ENCODE peak calls at places on chromosomes 16 and 17, in eight cellular contexts. One of them, this sample, is unnamed.

GRCh38 chr16:86566601-86566965 is at the start of gene FOXC2:
- DNase-seq in neural progenitor cell: peak; percentile 95
- DNase-seq in MM.1S: no peak
- DNase-seq in PC-3: no peak
- DNase-seq in GM23338: peak; percentile 99
- DNase-seq in HCT116: no peak
- DNase-seq in SK-N-SH: peak; percentile 75
- DNase-seq in hepatocyte: peak; percentile 91
- DNase-seq in this sample: no peak

GRCh38 chr17:56808503-56808902 is 25.2 kb downstream of the C17orf67 start:
- DNase-seq in neural progenitor cell: no peak
- DNase-seq in MM.1S: no peak
- DNase-seq in PC-3: no peak
- DNase-seq in GM23338: no peak
- DNase-seq in HCT116: no peak
- DNase-seq in SK-N-SH: no peak
- DNase-seq in hepatocyte: no peak
- DNase-seq in this sample: no peak

GRCh38 chr16:58348986-58349385 is 43.3 kb upstream of the GINS3 start:
- DNase-seq in neural progenitor cell: no peak
- DNase-seq in MM.1S: no peak
- DNase-seq in PC-3: no peak
- DNase-seq in GM23338: no peak
- DNase-seq in HCT116: no peak
- DNase-seq in SK-N-SH: peak; percentile 46
- DNase-seq in hepatocyte: no peak
- DNase-seq in this sample: peak; percentile 33

GRCh38 chr16:16042076-16042475 is 92.7 kb downstream of the ABCC1 start:
- DNase-seq in neural progenitor cell: no peak
- DNase-seq in MM.1S: no peak
- DNase-seq in PC-3: no peak
- DNase-seq in GM23338: no peak
- DNase-seq in HCT116: no peak
- DNase-seq in SK-N-SH: peak; percentile 71
- DNase-seq in hepatocyte: peak; percentile 73
- DNase-seq in this sample: no peak

GRCh38 chr17:81398855-81399451 is 3.7 kb downstream of the BAHCC1 start:
- DNase-seq in neural progenitor cell: peak; percentile 55
- DNase-seq in MM.1S: no peak
- DNase-seq in PC-3: peak; percentile 33
- DNase-seq in GM23338: no peak
- DNase-seq in HCT116: no peak
- DNase-seq in SK-N-SH: no peak
- DNase-seq in hepatocyte: no peak
- DNase-seq in this sample: no peak

GRCh38 chr16:35734728-35735402 is 2275.5 kb downstream of the TP53TG3F start:
- DNase-seq in neural progenitor cell: no peak
- DNase-seq in MM.1S: no peak
- DNase-seq in PC-3: no peak
- DNase-seq in GM23338: no peak
- DNase-seq in HCT116: no peak
- DNase-seq in SK-N-SH: no peak
- DNase-seq in hepatocyte: no peak
- DNase-seq in this sample: no peak

GRCh38 chr17:15440347-15440746 is 27.1 kb downstream of the CDRT4 start:
- DNase-seq in neural progenitor cell: no peak
- DNase-seq in MM.1S: no peak
- DNase-seq in PC-3: no peak
- DNase-seq in GM23338: no peak
- DNase-seq in HCT116: no peak
- DNase-seq in SK-N-SH: no peak
- DNase-seq in hepatocyte: no peak
- DNase-seq in this sample: no peak

GRCh38 chr17:17041018-17041521 is 1.2 kb upstream of the MPRIP start:
- DNase-seq in neural progenitor cell: no peak
- DNase-seq in MM.1S: no peak
- DNase-seq in PC-3: peak; percentile 82
- DNase-seq in GM23338: no peak
- DNase-seq in HCT116: no peak
- DNase-seq in SK-N-SH: no peak
- DNase-seq in hepatocyte: peak; percentile 66
- DNase-seq in this sample: no peak

GRCh38 chr17:78366109-78366848 is 6.4 kb upstream of the SOCS3 start:
- DNase-seq in neural progenitor cell: no peak
- DNase-seq in MM.1S: no peak
- DNase-seq in PC-3: no peak
- DNase-seq in GM23338: peak; percentile 48
- DNase-seq in HCT116: no peak
- DNase-seq in SK-N-SH: no peak
- DNase-seq in hepatocyte: no peak
- DNase-seq in this sample: no peak

GRCh38 chr17:44969144-44969780 is 1.2 kb upstream of the C1QL1 start:
- DNase-seq in neural progenitor cell: peak; percentile 73
- DNase-seq in MM.1S: no peak
- DNase-seq in PC-3: no peak
- DNase-seq in GM23338: peak; percentile 65
- DNase-seq in HCT116: no peak
- DNase-seq in SK-N-SH: peak; percentile 19
- DNase-seq in hepatocyte: no peak
- DNase-seq in this sample: no peak

GRCh38 chr17:30203471-30203981 is 32.0 kb downstream of the SLC6A4 start:
- DNase-seq in neural progenitor cell: no peak
- DNase-seq in MM.1S: no peak
- DNase-seq in PC-3: no peak
- DNase-seq in GM23338: peak; percentile 68
- DNase-seq in HCT116: no peak
- DNase-seq in SK-N-SH: peak; percentile 1
- DNase-seq in hepatocyte: no peak
- DNase-seq in this sample: no peak

GRCh38 chr17:38892083-38892482 is 22.2 kb downstream of the LASP1 start:
- DNase-seq in neural progenitor cell: no peak
- DNase-seq in MM.1S: no peak
- DNase-seq in PC-3: no peak
- DNase-seq in GM23338: no peak
- DNase-seq in HCT116: no peak
- DNase-seq in SK-N-SH: no peak
- DNase-seq in hepatocyte: no peak
- DNase-seq in this sample: no peak

GRCh38 chr16:14658063-14658462 is 25.3 kb downstream of the BFAR start:
- DNase-seq in neural progenitor cell: no peak
- DNase-seq in MM.1S: peak; percentile 66
- DNase-seq in PC-3: no peak
- DNase-seq in GM23338: no peak
- DNase-seq in HCT116: no peak
- DNase-seq in SK-N-SH: no peak
- DNase-seq in hepatocyte: no peak
- DNase-seq in this sample: peak; percentile 63

GRCh38 chr16:50445603-50446250 is 76.9 kb upstream of the BRD7 start:
- DNase-seq in neural progenitor cell: no peak
- DNase-seq in MM.1S: no peak
- DNase-seq in PC-3: no peak
- DNase-seq in GM23338: peak; percentile 27
- DNase-seq in HCT116: no peak
- DNase-seq in SK-N-SH: no peak
- DNase-seq in hepatocyte: no peak
- DNase-seq in this sample: no peak

GRCh38 chr17:81917565-81918332 is at the start of gene SIRT7:
- DNase-seq in neural progenitor cell: peak; percentile 93
- DNase-seq in MM.1S: peak; percentile 83
- DNase-seq in PC-3: peak; percentile 89
- DNase-seq in GM23338: peak; percentile 87
- DNase-seq in HCT116: peak; percentile 39
- DNase-seq in SK-N-SH: peak; percentile 100
- DNase-seq in hepatocyte: peak; percentile 91
- DNase-seq in this sample: peak; percentile 94

GRCh38 chr17:18246880-18247612 is 11.5 kb downstream of the FLII start:
- DNase-seq in neural progenitor cell: peak; percentile 85
- DNase-seq in MM.1S: no peak
- DNase-seq in PC-3: peak; percentile 62
- DNase-seq in GM23338: peak; percentile 97
- DNase-seq in HCT116: no peak
- DNase-seq in SK-N-SH: peak; percentile 87
- DNase-seq in hepatocyte: peak; percentile 68
- DNase-seq in this sample: peak; percentile 56

GRCh38 chr17:81909966-81910839 is 996 bp downstream of the PCYT2 start:
- DNase-seq in neural progenitor cell: peak; percentile 48
- DNase-seq in MM.1S: no peak
- DNase-seq in PC-3: no peak
- DNase-seq in GM23338: peak; percentile 40
- DNase-seq in HCT116: no peak
- DNase-seq in SK-N-SH: peak; percentile 66
- DNase-seq in hepatocyte: peak; percentile 74
- DNase-seq in this sample: peak; percentile 34

GRCh38 chr16:29745126-29745852 is 501 bp downstream of the C16orf54 start:
- DNase-seq in neural progenitor cell: no peak
- DNase-seq in MM.1S: peak; percentile 45
- DNase-seq in PC-3: no peak
- DNase-seq in GM23338: peak; percentile 35
- DNase-seq in HCT116: no peak
- DNase-seq in SK-N-SH: no peak
- DNase-seq in hepatocyte: no peak
- DNase-seq in this sample: no peak

GRCh38 chr17:4782652-4783051 is 3.5 kb downstream of the VMO1 start:
- DNase-seq in neural progenitor cell: no peak
- DNase-seq in MM.1S: no peak
- DNase-seq in PC-3: no peak
- DNase-seq in GM23338: peak; percentile 54
- DNase-seq in HCT116: no peak
- DNase-seq in SK-N-SH: peak; percentile 64
- DNase-seq in hepatocyte: no peak
- DNase-seq in this sample: no peak

GRCh38 chr16:19833176-19833575 is 51.5 kb downstream of the GPRC5B start:
- DNase-seq in neural progenitor cell: no peak
- DNase-seq in MM.1S: no peak
- DNase-seq in PC-3: no peak
- DNase-seq in GM23338: no peak
- DNase-seq in HCT116: no peak
- DNase-seq in SK-N-SH: no peak
- DNase-seq in hepatocyte: no peak
- DNase-seq in this sample: no peak
- TF ChIP-seq EZH2phosphoT487 in neural progenitor cell: no peak
- TF ChIP-seq EZH2phosphoT487 in MM.1S: no peak
- TF ChIP-seq EZH2phosphoT487 in PC-3: no peak
- TF ChIP-seq EZH2phosphoT487 in GM23338: no peak
- TF ChIP-seq EZH2phosphoT487 in HCT116: no peak
- TF ChIP-seq EZH2phosphoT487 in SK-N-SH: no peak
- TF ChIP-seq EZH2phosphoT487 in hepatocyte: no peak
- TF ChIP-seq EZH2phosphoT487 in this sample: no peak

GRCh38 chr17:36768355-36768754 is 167.0 kb downstream of the MRM1 start:
- DNase-seq in neural progenitor cell: no peak
- DNase-seq in MM.1S: no peak
- DNase-seq in PC-3: no peak
- DNase-seq in GM23338: peak; percentile 68
- DNase-seq in HCT116: no peak
- DNase-seq in SK-N-SH: no peak
- DNase-seq in hepatocyte: no peak
- DNase-seq in this sample: no peak
- TF ChIP-seq CTCF in neural progenitor cell: no peak
- TF ChIP-seq CTCF in MM.1S: no peak
- TF ChIP-seq CTCF in PC-3: no peak
- TF ChIP-seq CTCF in GM23338: peak; percentile 55
- TF ChIP-seq CTCF in HCT116: peak; percentile 15
- TF ChIP-seq CTCF in SK-N-SH: peak; percentile 16
- TF ChIP-seq CTCF in hepatocyte: no peak
- TF ChIP-seq CTCF in this sample: no peak

GRCh38 chr16:17432902-17433576 is 37.7 kb downstream of the XYLT1 start:
- DNase-seq in neural progenitor cell: no peak
- DNase-seq in MM.1S: no peak
- DNase-seq in PC-3: no peak
- DNase-seq in GM23338: no peak
- DNase-seq in HCT116: no peak
- DNase-seq in SK-N-SH: no peak
- DNase-seq in hepatocyte: no peak
- DNase-seq in this sample: no peak
- TF ChIP-seq EZH2phosphoT487 in neural progenitor cell: no peak
- TF ChIP-seq EZH2phosphoT487 in MM.1S: no peak
- TF ChIP-seq EZH2phosphoT487 in PC-3: no peak
- TF ChIP-seq EZH2phosphoT487 in GM23338: no peak
- TF ChIP-seq EZH2phosphoT487 in HCT116: no peak
- TF ChIP-seq EZH2phosphoT487 in SK-N-SH: no peak
- TF ChIP-seq EZH2phosphoT487 in hepatocyte: no peak
- TF ChIP-seq EZH2phosphoT487 in this sample: no peak

GRCh38 chr17:7312432-7313027 is 2.6 kb downstream of the GPS2 start:
- DNase-seq in neural progenitor cell: no peak
- DNase-seq in MM.1S: no peak
- DNase-seq in PC-3: no peak
- DNase-seq in GM23338: no peak
- DNase-seq in HCT116: no peak
- DNase-seq in SK-N-SH: no peak
- DNase-seq in hepatocyte: no peak
- DNase-seq in this sample: no peak

GRCh38 chr17:7313890-7314718 is 1.1 kb downstream of the GPS2 start:
- DNase-seq in neural progenitor cell: no peak
- DNase-seq in MM.1S: peak; percentile 34
- DNase-seq in PC-3: peak; percentile 6
- DNase-seq in GM23338: no peak
- DNase-seq in HCT116: no peak
- DNase-seq in SK-N-SH: no peak
- DNase-seq in hepatocyte: no peak
- DNase-seq in this sample: peak; percentile 27

GRCh38 chr17:7314719-7315569 is at the start of gene GPS2:
- DNase-seq in neural progenitor cell: peak; percentile 95
- DNase-seq in MM.1S: peak; percentile 93
- DNase-seq in PC-3: peak; percentile 83
- DNase-seq in GM23338: peak; percentile 95
- DNase-seq in HCT116: peak; percentile 63
- DNase-seq in SK-N-SH: peak; percentile 97
- DNase-seq in hepatocyte: peak; percentile 96
- DNase-seq in this sample: peak; percentile 91

GRCh38 chr17:7311110-7311698 is 3.8 kb downstream of the EIF5A start:
- DNase-seq in neural progenitor cell: no peak
- DNase-seq in MM.1S: no peak
- DNase-seq in PC-3: no peak
- DNase-seq in GM23338: no peak
- DNase-seq in HCT116: no peak
- DNase-seq in SK-N-SH: no peak
- DNase-seq in hepatocyte: no peak
- DNase-seq in this sample: no peak

DNA sequence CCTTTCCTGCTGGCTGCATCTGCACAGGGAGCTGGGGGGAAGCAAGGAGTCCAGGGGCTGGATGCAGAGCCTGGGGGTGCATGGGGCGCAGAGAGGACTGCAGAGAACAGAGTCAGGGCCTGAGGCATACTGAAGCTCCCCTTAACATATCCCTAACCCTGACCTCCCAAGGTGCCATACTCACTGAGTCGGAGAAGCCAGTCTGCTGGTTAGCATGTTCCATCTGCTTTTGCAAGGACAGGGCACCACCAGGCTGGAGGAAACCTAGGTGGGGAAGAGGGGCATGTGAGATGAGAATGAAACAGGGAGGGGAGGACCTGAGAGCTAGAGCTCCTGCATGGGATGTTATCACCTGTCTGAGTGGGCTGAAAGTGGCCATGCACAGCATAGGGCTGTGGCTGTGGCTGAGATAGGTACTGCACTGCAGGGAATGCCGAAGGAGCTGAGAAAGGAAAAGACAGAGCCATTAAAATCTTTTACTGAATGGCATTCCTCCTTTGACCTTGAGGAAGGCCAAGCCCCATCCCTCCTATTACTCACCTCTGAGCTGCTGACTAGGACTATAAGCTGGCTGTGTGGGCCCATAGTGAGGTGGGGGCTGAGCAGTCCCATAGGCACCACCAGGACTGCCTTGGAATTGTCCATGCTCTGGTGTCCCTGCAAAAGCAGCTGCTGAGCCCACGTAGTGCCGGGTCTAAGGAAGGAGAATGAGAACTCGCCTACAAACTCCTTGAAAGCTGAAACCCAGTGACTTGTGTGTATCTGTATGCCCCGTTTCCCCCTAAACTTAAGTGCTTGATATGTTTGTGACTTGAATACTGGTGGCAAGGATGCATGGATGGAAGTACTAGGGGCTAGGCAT is 1.9 kb downstream of the GPS2 start:
- DNase-seq in neural progenitor cell: no peak
- DNase-seq in MM.1S: no peak
- DNase-seq in PC-3: peak; percentile 37
- DNase-seq in GM23338: peak; percentile 69
- DNase-seq in HCT116: no peak
- DNase-seq in SK-N-SH: no peak
- DNase-seq in hepatocyte: no peak
- DNase-seq in this sample: peak; percentile 37
- TF ChIP-seq CTCF in neural progenitor cell: no peak
- TF ChIP-seq CTCF in MM.1S: peak; percentile 32
- TF ChIP-seq CTCF in PC-3: no peak
- TF ChIP-seq CTCF in GM23338: peak; percentile 30
- TF ChIP-seq CTCF in HCT116: peak; percentile 49
- TF ChIP-seq CTCF in SK-N-SH: peak; percentile 27
- TF ChIP-seq CTCF in hepatocyte: no peak
- TF ChIP-seq CTCF in this sample: no peak

This sample was measured in OCI-LY7.